ENCODE peak calls at places on chromosome 1, in nine cellular contexts. One of them, this sample, is unnamed.

GRCh38 chr1:193183019-193183643 is 3.3 kb downstream of the B3GALT2 start:
- DNase-seq in posterior cingulate gyrus: no peak
- DNase-seq in activated gamma-delta T cell treated with anti-CD3 and anti-CD28 coated beads, Interleukin-2, amount 50 U/mL, for 16 hours: no peak
- DNase-seq in activated CD4-positive, alpha-beta T cell treated with anti-CD3 and anti-CD28 coated beads, Interleukin-2, amount 50 U/mL, for 4 hours: no peak
- DNase-seq in tibial artery: no peak
- DNase-seq in HEK293T: peak; percentile 14
- DNase-seq in HS-27A: no peak
- DNase-seq in activated T-helper 1 cell treated with anti-CD3 and anti-CD28 coated beads, Interleukin-12 subunit alpha, Interleukin-12 subunit beta, Interleukin-2, Interleukin-4 antibody, amounts not matched to agents 30 ng/mL and 10 ng/mL and 1 ng/mL, durations not matched to agents 14 hours and 24 hours and 36 hours: no peak
- DNase-seq in foreskin fibroblast: peak; percentile 41
- DNase-seq in this sample: no peak

GRCh38 chr1:162835157-162835899 is 25.6 kb downstream of the CCDC190 start:
- DNase-seq in activated T-helper 1 cell treated with anti-CD3 and anti-CD28 coated beads, Interleukin-12 subunit alpha, Interleukin-12 subunit beta, Interleukin-2, Interleukin-4 antibody, amounts not matched to agents 30 ng/mL and 10 ng/mL and 1 ng/mL, durations not matched to agents 14 hours and 24 hours and 36 hours: peak; percentile 6
- DNase-seq in activated gamma-delta T cell treated with anti-CD3 and anti-CD28 coated beads, Interleukin-2, amount 50 U/mL, for 16 hours: no peak
- DNase-seq in posterior cingulate gyrus: no peak
- DNase-seq in HEK293T: no peak
- DNase-seq in HS-27A: no peak
- DNase-seq in foreskin fibroblast: no peak
- DNase-seq in activated CD4-positive, alpha-beta T cell treated with anti-CD3 and anti-CD28 coated beads, Interleukin-2, amount 50 U/mL, for 4 hours: no peak
- DNase-seq in tibial artery: no peak
- DNase-seq in this sample: no peak

GRCh38 chr1:187682112-187682511 is 853.4 kb downstream of the PLA2G4A start:
- DNase-seq in activated T-helper 1 cell treated with anti-CD3 and anti-CD28 coated beads, Interleukin-12 subunit alpha, Interleukin-12 subunit beta, Interleukin-2, Interleukin-4 antibody, amounts not matched to agents 30 ng/mL and 10 ng/mL and 1 ng/mL, durations not matched to agents 14 hours and 24 hours and 36 hours: no peak
- DNase-seq in foreskin fibroblast: no peak
- DNase-seq in HEK293T: no peak
- DNase-seq in activated CD4-positive, alpha-beta T cell treated with anti-CD3 and anti-CD28 coated beads, Interleukin-2, amount 50 U/mL, for 4 hours: no peak
- DNase-seq in activated gamma-delta T cell treated with anti-CD3 and anti-CD28 coated beads, Interleukin-2, amount 50 U/mL, for 16 hours: no peak
- DNase-seq in tibial artery: no peak
- DNase-seq in HS-27A: no peak
- DNase-seq in posterior cingulate gyrus: no peak
- DNase-seq in this sample: no peak

GRCh38 chr1:150696151-150696550 is 803 bp downstream of the GOLPH3L start:
- DNase-seq in HEK293T: no peak
- DNase-seq in HS-27A: no peak
- DNase-seq in foreskin fibroblast: no peak
- DNase-seq in activated gamma-delta T cell treated with anti-CD3 and anti-CD28 coated beads, Interleukin-2, amount 50 U/mL, for 16 hours: no peak
- DNase-seq in activated T-helper 1 cell treated with anti-CD3 and anti-CD28 coated beads, Interleukin-12 subunit alpha, Interleukin-12 subunit beta, Interleukin-2, Interleukin-4 antibody, amounts not matched to agents 30 ng/mL and 10 ng/mL and 1 ng/mL, durations not matched to agents 14 hours and 24 hours and 36 hours: no peak
- DNase-seq in activated CD4-positive, alpha-beta T cell treated with anti-CD3 and anti-CD28 coated beads, Interleukin-2, amount 50 U/mL, for 4 hours: no peak
- DNase-seq in tibial artery: no peak
- DNase-seq in posterior cingulate gyrus: no peak
- DNase-seq in this sample: no peak

GRCh38 chr1:218302155-218302554 is 17.1 kb downstream of the RRP15 start:
- DNase-seq in tibial artery: no peak
- DNase-seq in foreskin fibroblast: no peak
- DNase-seq in activated CD4-positive, alpha-beta T cell treated with anti-CD3 and anti-CD28 coated beads, Interleukin-2, amount 50 U/mL, for 4 hours: no peak
- DNase-seq in HS-27A: no peak
- DNase-seq in HEK293T: no peak
- DNase-seq in activated T-helper 1 cell treated with anti-CD3 and anti-CD28 coated beads, Interleukin-12 subunit alpha, Interleukin-12 subunit beta, Interleukin-2, Interleukin-4 antibody, amounts not matched to agents 30 ng/mL and 10 ng/mL and 1 ng/mL, durations not matched to agents 14 hours and 24 hours and 36 hours: no peak
- DNase-seq in posterior cingulate gyrus: no peak
- DNase-seq in activated gamma-delta T cell treated with anti-CD3 and anti-CD28 coated beads, Interleukin-2, amount 50 U/mL, for 16 hours: no peak
- DNase-seq in this sample: no peak

GRCh38 chr1:228919919-228920318 is 184.6 kb downstream of the RHOU start:
- DNase-seq in activated gamma-delta T cell treated with anti-CD3 and anti-CD28 coated beads, Interleukin-2, amount 50 U/mL, for 16 hours: no peak
- DNase-seq in foreskin fibroblast: no peak
- DNase-seq in HEK293T: no peak
- DNase-seq in HS-27A: no peak
- DNase-seq in posterior cingulate gyrus: no peak
- DNase-seq in activated T-helper 1 cell treated with anti-CD3 and anti-CD28 coated beads, Interleukin-12 subunit alpha, Interleukin-12 subunit beta, Interleukin-2, Interleukin-4 antibody, amounts not matched to agents 30 ng/mL and 10 ng/mL and 1 ng/mL, durations not matched to agents 14 hours and 24 hours and 36 hours: no peak
- DNase-seq in activated CD4-positive, alpha-beta T cell treated with anti-CD3 and anti-CD28 coated beads, Interleukin-2, amount 50 U/mL, for 4 hours: no peak
- DNase-seq in tibial artery: no peak
- DNase-seq in this sample: no peak

GRCh38 chr1:53580009-53580400 is 120.8 kb downstream of the DMRTB1 start:
- DNase-seq in HS-27A: no peak
- DNase-seq in activated CD4-positive, alpha-beta T cell treated with anti-CD3 and anti-CD28 coated beads, Interleukin-2, amount 50 U/mL, for 4 hours: no peak
- DNase-seq in HEK293T: no peak
- DNase-seq in activated gamma-delta T cell treated with anti-CD3 and anti-CD28 coated beads, Interleukin-2, amount 50 U/mL, for 16 hours: no peak
- DNase-seq in tibial artery: peak; percentile 42
- DNase-seq in activated T-helper 1 cell treated with anti-CD3 and anti-CD28 coated beads, Interleukin-12 subunit alpha, Interleukin-12 subunit beta, Interleukin-2, Interleukin-4 antibody, amounts not matched to agents 30 ng/mL and 10 ng/mL and 1 ng/mL, durations not matched to agents 14 hours and 24 hours and 36 hours: no peak
- DNase-seq in posterior cingulate gyrus: no peak
- DNase-seq in foreskin fibroblast: no peak
- DNase-seq in this sample: no peak

GRCh38 chr1:159892944-159893343 is 7.0 kb downstream of the CFAP45 start:
- DNase-seq in activated T-helper 1 cell treated with anti-CD3 and anti-CD28 coated beads, Interleukin-12 subunit alpha, Interleukin-12 subunit beta, Interleukin-2, Interleukin-4 antibody, amounts not matched to agents 30 ng/mL and 10 ng/mL and 1 ng/mL, durations not matched to agents 14 hours and 24 hours and 36 hours: no peak
- DNase-seq in HEK293T: no peak
- DNase-seq in posterior cingulate gyrus: no peak
- DNase-seq in activated CD4-positive, alpha-beta T cell treated with anti-CD3 and anti-CD28 coated beads, Interleukin-2, amount 50 U/mL, for 4 hours: no peak
- DNase-seq in HS-27A: no peak
- DNase-seq in activated gamma-delta T cell treated with anti-CD3 and anti-CD28 coated beads, Interleukin-2, amount 50 U/mL, for 16 hours: no peak
- DNase-seq in tibial artery: no peak
- DNase-seq in foreskin fibroblast: no peak
- DNase-seq in this sample: no peak

GRCh38 chr1:51558375-51558924 is 39.4 kb upstream of the EPS15 start:
- DNase-seq in activated CD4-positive, alpha-beta T cell treated with anti-CD3 and anti-CD28 coated beads, Interleukin-2, amount 50 U/mL, for 4 hours: no peak
- DNase-seq in activated T-helper 1 cell treated with anti-CD3 and anti-CD28 coated beads, Interleukin-12 subunit alpha, Interleukin-12 subunit beta, Interleukin-2, Interleukin-4 antibody, amounts not matched to agents 30 ng/mL and 10 ng/mL and 1 ng/mL, durations not matched to agents 14 hours and 24 hours and 36 hours: no peak
- DNase-seq in posterior cingulate gyrus: no peak
- DNase-seq in HS-27A: peak; percentile 99
- DNase-seq in activated gamma-delta T cell treated with anti-CD3 and anti-CD28 coated beads, Interleukin-2, amount 50 U/mL, for 16 hours: no peak
- DNase-seq in foreskin fibroblast: no peak
- DNase-seq in tibial artery: no peak
- DNase-seq in HEK293T: no peak
- DNase-seq in this sample: no peak

GRCh38 chr1:33815061-33815460 is 48.8 kb upstream of the HMGB4 start:
- DNase-seq in activated gamma-delta T cell treated with anti-CD3 and anti-CD28 coated beads, Interleukin-2, amount 50 U/mL, for 16 hours: no peak
- DNase-seq in HEK293T: no peak
- DNase-seq in activated T-helper 1 cell treated with anti-CD3 and anti-CD28 coated beads, Interleukin-12 subunit alpha, Interleukin-12 subunit beta, Interleukin-2, Interleukin-4 antibody, amounts not matched to agents 30 ng/mL and 10 ng/mL and 1 ng/mL, durations not matched to agents 14 hours and 24 hours and 36 hours: no peak
- DNase-seq in HS-27A: no peak
- DNase-seq in posterior cingulate gyrus: no peak
- DNase-seq in activated CD4-positive, alpha-beta T cell treated with anti-CD3 and anti-CD28 coated beads, Interleukin-2, amount 50 U/mL, for 4 hours: no peak
- DNase-seq in foreskin fibroblast: peak; percentile 12
- DNase-seq in tibial artery: no peak
- DNase-seq in this sample: no peak

GRCh38 chr1:241716915-241717651 is 65.0 kb downstream of the WDR64 start:
- DNase-seq in activated T-helper 1 cell treated with anti-CD3 and anti-CD28 coated beads, Interleukin-12 subunit alpha, Interleukin-12 subunit beta, Interleukin-2, Interleukin-4 antibody, amounts not matched to agents 30 ng/mL and 10 ng/mL and 1 ng/mL, durations not matched to agents 14 hours and 24 hours and 36 hours: no peak
- DNase-seq in posterior cingulate gyrus: no peak
- DNase-seq in HS-27A: no peak
- DNase-seq in foreskin fibroblast: peak; percentile 48
- DNase-seq in activated gamma-delta T cell treated with anti-CD3 and anti-CD28 coated beads, Interleukin-2, amount 50 U/mL, for 16 hours: no peak
- DNase-seq in activated CD4-positive, alpha-beta T cell treated with anti-CD3 and anti-CD28 coated beads, Interleukin-2, amount 50 U/mL, for 4 hours: no peak
- DNase-seq in tibial artery: no peak
- DNase-seq in HEK293T: no peak
- DNase-seq in this sample: no peak